ENCODE peak calls at places on chromosome 1, in eight cellular contexts. A is epithelial cell of proximal tubule, K is OCI-LY7, F is mucosa of descending colon, V is body of pancreas, D is astrocyte of the spinal cord, H is cardiac fibroblast, Z is coronary artery. X is an unnamed sample.

GRCh38 chr1:94769551-94769950 is 50.6 kb upstream of the SLC44A3 start:
- DNase-seq in D (no peak), K (no peak), F (no peak), Z (no peak), V (no peak), A (no peak), H (peak; percentile 13), X (no peak)

GRCh38 chr1:202161151-202162048 is 998 bp upstream of the PTPN7 start:
- DNase-seq in D (no peak), K (peak; percentile 17), A (no peak), F (no peak), V (no peak), Z (no peak), H (no peak), X (peak; percentile 43)

GRCh38 chr1:179288977-179289376 is 4.6 kb upstream of the SOAT1 start:
- DNase-seq in A (no peak), V (no peak), K (no peak), D (no peak), Z (no peak), H (no peak), F (no peak), X (no peak)

GRCh38 chr1:183470961-183471747 is 1.1 kb upstream of the SMG7 start:
- DNase-seq in A (no peak), H (peak; percentile 84), F (peak; percentile 89), D (peak; percentile 81), K (peak; percentile 88), V (peak; percentile 73), Z (peak; percentile 91), X (peak; percentile 86)

GRCh38 chr1:158203693-158204457 is 23.2 kb downstream of the CD1D start:
- DNase-seq in F (no peak), Z (peak; percentile 54), A (peak; percentile 26), D (peak; percentile 64), H (peak; percentile 77), V (no peak), K (peak; percentile 75), X (no peak)

GRCh38 chr1:40399984-40400704 is 26.6 kb downstream of the SMAP2 start:
- DNase-seq in V (no peak), A (no peak), H (no peak), K (no peak), Z (no peak), F (no peak), D (no peak), X (peak; percentile 62)

GRCh38 chr1:224681816-224682215 is 65.7 kb downstream of the CNIH3 start:
- DNase-seq in F (no peak), K (no peak), A (no peak), V (no peak), H (no peak), Z (no peak), D (no peak), X (no peak)

GRCh38 chr1:222817529-222817928 is 2.7 kb downstream of the DISP1 start:
- DNase-seq in H (peak; percentile 71), D (peak; percentile 90), K (no peak), F (no peak), V (no peak), A (peak; percentile 87), Z (no peak), X (no peak)

GRCh38 chr1:214492405-214493075 is 58.9 kb downstream of the PTPN14 start:
- DNase-seq in Z (no peak), A (peak; percentile 48), H (peak; percentile 62), F (no peak), K (no peak), V (no peak), D (peak; percentile 54), X (no peak)

GRCh38 chr1:205325334-205325884 is 3.9 kb upstream of the NUAK2 start:
- DNase-seq in Z (no peak), D (peak; percentile 77), A (peak; percentile 46), H (peak; percentile 87), K (peak; percentile 70), V (peak; percentile 82), F (no peak), X (no peak)

GRCh38 chr1:59058681-59059441 is 238.0 kb upstream of the FGGY start:
- DNase-seq in A (no peak), D (no peak), H (no peak), Z (no peak), F (no peak), K (no peak), V (peak; percentile 22), X (no peak)

GRCh38 chr1:247291835-247292561 is 36.1 kb downstream of the VN1R5 start:
- DNase-seq in V (no peak), Z (no peak), F (no peak), A (no peak), H (no peak), K (no peak), D (no peak), X (no peak)

GRCh38 chr1:12177156-12177998 is 10.6 kb downstream of the TNFRSF1B start:
- DNase-seq in H (no peak), A (no peak), V (no peak), D (no peak), K (no peak), F (no peak), Z (no peak), X (no peak)

GRCh38 chr1:42680921-42681683 is 1.1 kb upstream of the YBX1 start:
- DNase-seq in V (no peak), A (no peak), D (peak; percentile 31), H (peak; percentile 30), F (no peak), Z (no peak), K (peak; percentile 59), X (no peak)

GRCh38 chr1:217525773-217526490 is 105.0 kb downstream of the GPATCH2 start:
- DNase-seq in Z (no peak), D (peak; percentile 30), V (no peak), A (no peak), H (peak; percentile 60), F (no peak), K (no peak), X (no peak)

GRCh38 chr1:3906672-3907020 is 6.6 kb upstream of the C1orf174 start:
- DNase-seq in F (no peak), H (no peak), D (no peak), V (no peak), Z (no peak), K (no peak), A (no peak), X (no peak)

GRCh38 chr1:3907621-3908165 is 7.6 kb upstream of the C1orf174 start:
- DNase-seq in F (no peak), D (no peak), H (no peak), V (no peak), A (no peak), Z (no peak), K (peak; percentile 41), X (no peak)

GRCh38 chr1:3905953-3906671 is 6.0 kb upstream of the C1orf174 start:
- DNase-seq in K (peak; percentile 78), V (no peak), H (no peak), Z (no peak), D (no peak), F (no peak), A (no peak), X (no peak)

GRCh38 chr1:3905266-3905952 is 5.3 kb upstream of the C1orf174 start:
- DNase-seq in F (no peak), H (no peak), A (no peak), D (no peak), Z (no peak), K (peak; percentile 46), V (no peak), X (no peak)

DNA sequence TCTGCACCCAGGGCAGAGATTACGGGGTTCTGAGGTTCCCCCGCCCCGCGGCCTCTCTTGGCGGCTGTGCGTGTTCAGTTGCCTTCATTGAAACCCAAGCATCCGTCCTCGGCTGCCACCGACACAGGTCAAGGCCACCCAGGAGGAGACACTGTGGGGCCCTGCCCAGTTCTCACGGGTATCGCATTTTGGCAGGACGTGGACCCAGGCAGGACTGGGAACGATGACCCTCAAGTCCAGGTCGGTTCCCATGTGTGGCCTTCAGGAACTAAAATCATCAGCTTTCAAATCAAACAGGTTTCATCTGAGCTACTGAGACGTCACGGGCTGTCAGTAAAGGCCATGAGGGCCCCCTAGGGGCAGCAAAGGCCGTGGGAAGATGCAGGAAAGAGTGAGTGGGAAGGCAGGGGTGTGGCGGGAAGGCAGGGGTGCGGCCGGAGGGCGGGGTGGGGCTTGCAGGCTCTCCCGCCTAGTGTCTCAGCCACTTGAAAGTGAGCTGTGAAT is 7.0 kb upstream of the C1orf174 start:
- DNase-seq in K (peak; percentile 77), Z (no peak), V (no peak), H (no peak), F (no peak), A (no peak), D (no peak), X (no peak)
- TF ChIP-seq CTCF in K (peak; percentile 82), Z (no peak), V (no peak), H (no peak), F (no peak), A (peak; percentile 30), D (no peak), X (peak; percentile 30)

DNA sequence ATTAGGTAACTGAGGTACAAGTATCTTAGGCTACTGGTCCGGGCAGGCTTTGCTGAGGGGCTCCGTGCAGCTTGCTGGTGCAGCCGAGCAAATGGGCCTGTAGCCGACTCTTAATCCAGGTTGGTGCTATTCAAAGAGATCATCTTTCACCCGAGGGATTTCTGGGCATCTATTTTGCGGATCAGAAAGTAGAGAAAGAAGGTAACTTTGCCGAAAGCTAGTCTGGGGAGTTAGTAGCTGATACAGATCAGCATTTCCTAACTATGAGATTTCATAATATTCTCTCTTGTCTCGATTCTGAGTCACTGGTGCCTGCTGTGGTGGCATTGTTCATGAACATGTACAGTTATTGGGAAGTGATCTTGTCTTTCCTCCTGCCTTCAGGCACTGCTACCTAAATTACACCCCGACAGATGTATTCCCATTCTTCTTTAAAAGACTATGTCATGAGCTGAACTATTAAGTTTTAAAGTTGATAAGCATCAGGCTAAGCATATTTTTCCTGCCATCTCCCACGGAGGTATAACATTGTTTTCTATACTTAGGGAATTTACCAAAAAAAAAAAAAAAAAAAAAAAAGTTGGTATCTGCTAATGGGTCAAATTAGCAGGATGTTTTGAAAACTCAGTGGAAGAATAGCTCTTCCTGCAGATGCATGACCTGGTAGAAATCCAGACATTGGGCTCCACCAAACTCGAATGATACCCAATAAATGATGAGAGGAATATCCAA is 57.1 kb downstream of the NFIA start:
- DNase-seq in V (no peak), D (peak; percentile 50), Z (no peak), H (peak; percentile 49), F (no peak), A (no peak), K (no peak), X (no peak)
- H3K4me3 ChIP-seq in V (no peak overlapping the region), D (no peak overlapping the region), Z (peak overlapping the region; percentile 29), H (no peak overlapping the region), F (no peak overlapping the region), A (no peak overlapping the region), K (no peak overlapping the region), X (no peak overlapping the region)

DNA sequence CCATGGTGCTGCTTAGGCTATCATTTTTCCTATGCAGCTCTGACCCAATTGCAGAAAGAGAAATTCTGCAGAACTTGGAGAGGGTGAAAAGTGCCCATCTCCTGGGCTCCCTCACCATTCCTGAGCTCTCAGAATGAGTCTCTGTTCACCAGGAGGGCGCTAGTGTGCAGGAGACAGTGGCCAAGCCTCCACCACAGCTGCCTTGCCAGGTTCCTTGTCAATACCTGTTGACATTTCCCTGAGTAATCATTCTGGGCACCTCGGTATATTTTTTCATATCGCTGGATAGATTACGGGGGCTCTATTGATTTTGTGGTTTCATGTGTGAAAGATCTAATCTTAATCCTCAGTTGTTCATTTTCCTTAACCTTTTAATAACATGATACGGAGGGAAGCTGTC is 13.0 kb upstream of the C8B start:
- DNase-seq in Z (no peak), F (no peak), H (no peak), D (no peak), V (peak; percentile 31), K (no peak), A (no peak), X (no peak)
- TF ChIP-seq CTCF in Z (no peak), F (no peak), H (no peak), D (no peak), V (no peak), K (no peak), A (no peak), X (no peak)

GRCh38 chr1:154741327-154741726 is 128.8 kb downstream of the KCNN3 start:
- DNase-seq in D (no peak), H (peak; percentile 53), V (no peak), A (no peak), F (no peak), K (no peak), Z (no peak), X (no peak)
- H3K4me3 ChIP-seq in D (no peak overlapping the region), H (no peak overlapping the region), V (no peak overlapping the region), A (no peak overlapping the region), F (no peak overlapping the region), K (no peak overlapping the region), Z (no peak overlapping the region), X (no peak overlapping the region)

X was measured in GM06990.